ENCODE peak calls at places on chromosomes 3 and 15, in six cellular contexts. One of them, this sample, is unnamed.

GRCh38 chr3:45795509-45795881 is 841 bp downstream of the SLC6A20 start:
- DNase-seq in heart left ventricle: no peak
- DNase-seq in SK-N-MC: no peak
- DNase-seq in ELR: no peak
- DNase-seq in kidney tubule cell: no peak
- DNase-seq in heart right ventricle: no peak
- DNase-seq in this sample: no peak

GRCh38 chr15:52206446-52206845 is 15.3 kb upstream of the GNB5 start:
- DNase-seq in heart right ventricle: no peak
- DNase-seq in SK-N-MC: no peak
- DNase-seq in ELR: no peak
- DNase-seq in kidney tubule cell: no peak
- DNase-seq in heart left ventricle: no peak
- DNase-seq in this sample: no peak

GRCh38 chr3:12479919-12480425 is 4.3 kb upstream of the TSEN2 start:
- DNase-seq in heart right ventricle: peak
- DNase-seq in SK-N-MC: no peak
- DNase-seq in kidney tubule cell: peak
- DNase-seq in heart left ventricle: no peak
- DNase-seq in ELR: peak
- DNase-seq in this sample: peak

GRCh38 chr3:119322021-119322522 is 27.9 kb downstream of the ARHGAP31 start:
- DNase-seq in kidney tubule cell: peak
- DNase-seq in SK-N-MC: no peak
- DNase-seq in heart left ventricle: peak
- DNase-seq in heart right ventricle: no peak
- DNase-seq in ELR: peak
- DNase-seq in this sample: peak

GRCh38 chr15:25230442-25230841 is 208.4 kb downstream of the UBE3A start:
- DNase-seq in ELR: no peak
- DNase-seq in SK-N-MC: no peak
- DNase-seq in heart right ventricle: no peak
- DNase-seq in kidney tubule cell: no peak
- DNase-seq in heart left ventricle: no peak
- DNase-seq in this sample: no peak

GRCh38 chr3:108117245-108117644 is 26.4 kb upstream of the CD47 start:
- DNase-seq in kidney tubule cell: peak
- DNase-seq in heart right ventricle: no peak
- DNase-seq in heart left ventricle: no peak
- DNase-seq in ELR: peak
- DNase-seq in SK-N-MC: no peak
- DNase-seq in this sample: peak

GRCh38 chr3:182957676-182958075 is 22.7 kb downstream of the DCUN1D1 start:
- DNase-seq in ELR: no peak
- DNase-seq in heart right ventricle: no peak
- DNase-seq in kidney tubule cell: no peak
- DNase-seq in SK-N-MC: no peak
- DNase-seq in heart left ventricle: no peak
- DNase-seq in this sample: no peak

GRCh38 chr3:80350771-80351170 is 583.0 kb upstream of the ROBO1 start:
- DNase-seq in SK-N-MC: no peak
- DNase-seq in ELR: no peak
- DNase-seq in kidney tubule cell: no peak
- DNase-seq in heart left ventricle: no peak
- DNase-seq in heart right ventricle: no peak
- DNase-seq in this sample: no peak

GRCh38 chr15:90261811-90262210 is 3.7 kb upstream of the NGRN start:
- DNase-seq in heart right ventricle: no peak
- DNase-seq in heart left ventricle: no peak
- DNase-seq in SK-N-MC: no peak
- DNase-seq in ELR: peak
- DNase-seq in kidney tubule cell: peak
- DNase-seq in this sample: peak

GRCh38 chr3:29314727-29315088 is 33.8 kb downstream of the RBMS3 start:
- DNase-seq in ELR: no peak
- DNase-seq in kidney tubule cell: no peak
- DNase-seq in heart right ventricle: no peak
- DNase-seq in heart left ventricle: no peak
- DNase-seq in SK-N-MC: no peak
- DNase-seq in this sample: no peak

GRCh38 chr3:32143849-32144757 is 37.7 kb downstream of the GPD1L start:
- DNase-seq in heart right ventricle: no peak
- DNase-seq in ELR: peak
- DNase-seq in SK-N-MC: peak
- DNase-seq in kidney tubule cell: peak
- DNase-seq in heart left ventricle: no peak
- DNase-seq in this sample: peak

GRCh38 chr3:122890077-122890484 is 95.2 kb downstream of the SLC49A4 start:
- DNase-seq in ELR: peak
- DNase-seq in heart left ventricle: peak
- DNase-seq in SK-N-MC: no peak
- DNase-seq in kidney tubule cell: peak
- DNase-seq in heart right ventricle: peak
- DNase-seq in this sample: peak

GRCh38 chr3:43046583-43046982 is 59.3 kb downstream of the POMGNT2 start:
- DNase-seq in heart right ventricle: no peak
- DNase-seq in heart left ventricle: no peak
- DNase-seq in ELR: no peak
- DNase-seq in kidney tubule cell: no peak
- DNase-seq in SK-N-MC: no peak
- DNase-seq in this sample: no peak

GRCh38 chr15:55970286-55970685 is 23.1 kb downstream of the NEDD4 start:
- DNase-seq in heart right ventricle: no peak
- DNase-seq in SK-N-MC: no peak
- DNase-seq in heart left ventricle: no peak
- DNase-seq in kidney tubule cell: no peak
- DNase-seq in ELR: peak
- DNase-seq in this sample: no peak

GRCh38 chr15:91655891-91656290 is 197.6 kb upstream of the SLCO3A1 start:
- DNase-seq in ELR: no peak
- DNase-seq in SK-N-MC: no peak
- DNase-seq in heart left ventricle: no peak
- DNase-seq in heart right ventricle: no peak
- DNase-seq in kidney tubule cell: no peak
- DNase-seq in this sample: no peak

GRCh38 chr3:129207347-129207947 is 23.8 kb upstream of the CNBP start:
- DNase-seq in heart left ventricle: no peak
- DNase-seq in heart right ventricle: no peak
- DNase-seq in ELR: no peak
- DNase-seq in SK-N-MC: no peak
- DNase-seq in kidney tubule cell: no peak
- DNase-seq in this sample: no peak

GRCh38 chr3:25548836-25549235 is 115.9 kb downstream of the TOP2B start:
- DNase-seq in heart right ventricle: no peak
- DNase-seq in heart left ventricle: no peak
- DNase-seq in kidney tubule cell: peak
- DNase-seq in SK-N-MC: no peak
- DNase-seq in ELR: no peak
- DNase-seq in this sample: no peak

GRCh38 chr15:66706225-66706732 is 4.2 kb downstream of the SMAD6 start:
- DNase-seq in heart right ventricle: peak
- DNase-seq in ELR: no peak
- DNase-seq in heart left ventricle: peak
- DNase-seq in kidney tubule cell: peak
- DNase-seq in SK-N-MC: no peak
- DNase-seq in this sample: no peak

GRCh38 chr3:107431048-107431297 is 53.7 kb downstream of the CCDC54 start:
- DNase-seq in ELR: peak
- DNase-seq in kidney tubule cell: no peak
- DNase-seq in heart left ventricle: peak
- DNase-seq in SK-N-MC: no peak
- DNase-seq in heart right ventricle: no peak
- DNase-seq in this sample: no peak

GRCh38 chr15:98920091-98920880 is 87.3 kb downstream of the PGPEP1L start:
- DNase-seq in heart right ventricle: no peak
- DNase-seq in kidney tubule cell: no peak
- DNase-seq in ELR: no peak
- DNase-seq in SK-N-MC: no peak
- DNase-seq in heart left ventricle: no peak
- DNase-seq in this sample: no peak

GRCh38 chr15:92224843-92225242 is 168.8 kb upstream of the ST8SIA2 start:
- DNase-seq in heart left ventricle: no peak
- DNase-seq in kidney tubule cell: no peak
- DNase-seq in SK-N-MC: no peak
- DNase-seq in heart right ventricle: no peak
- DNase-seq in ELR: no peak
- DNase-seq in this sample: no peak

GRCh38 chr15:42863572-42864239 is 56.9 kb downstream of the TTBK2 start:
- DNase-seq in kidney tubule cell: no peak
- DNase-seq in SK-N-MC: no peak
- DNase-seq in heart right ventricle: no peak
- DNase-seq in heart left ventricle: no peak
- DNase-seq in ELR: no peak
- DNase-seq in this sample: peak

GRCh38 chr3:55434789-55435188 is 52.3 kb downstream of the WNT5A start:
- DNase-seq in ELR: peak
- DNase-seq in heart right ventricle: no peak
- DNase-seq in kidney tubule cell: peak
- DNase-seq in SK-N-MC: no peak
- DNase-seq in heart left ventricle: no peak
- DNase-seq in this sample: peak

GRCh38 chr15:70827721-70828120 is 26.2 kb downstream of the LARP6 start:
- DNase-seq in ELR: no peak
- DNase-seq in heart right ventricle: no peak
- DNase-seq in SK-N-MC: no peak
- DNase-seq in kidney tubule cell: no peak
- DNase-seq in heart left ventricle: no peak
- DNase-seq in this sample: no peak

GRCh38 chr3:101814835-101815234 is 34.5 kb upstream of the NFKBIZ start:
- DNase-seq in heart right ventricle: no peak
- DNase-seq in ELR: no peak
- DNase-seq in kidney tubule cell: no peak
- DNase-seq in SK-N-MC: no peak
- DNase-seq in heart left ventricle: no peak
- DNase-seq in this sample: no peak

GRCh38 chr3:8625991-8626390 is 18.6 kb downstream of the SSUH2 start:
- DNase-seq in SK-N-MC: no peak
- DNase-seq in heart left ventricle: no peak
- DNase-seq in heart right ventricle: no peak
- DNase-seq in ELR: peak
- DNase-seq in kidney tubule cell: peak
- DNase-seq in this sample: peak

GRCh38 chr3:129461022-129461421 is 21.0 kb downstream of the IFT122 start:
- DNase-seq in kidney tubule cell: no peak
- DNase-seq in ELR: peak
- DNase-seq in SK-N-MC: no peak
- DNase-seq in heart right ventricle: no peak
- DNase-seq in heart left ventricle: no peak
- DNase-seq in this sample: peak

GRCh38 chr15:69881760-69882159 is 216.0 kb downstream of the TLE3 start:
- DNase-seq in SK-N-MC: no peak
- DNase-seq in ELR: no peak
- DNase-seq in heart left ventricle: no peak
- DNase-seq in kidney tubule cell: peak
- DNase-seq in heart right ventricle: no peak
- DNase-seq in this sample: no peak

GRCh38 chr3:194133661-194134230 is 2.2 kb upstream of the HES1 start:
- DNase-seq in heart left ventricle: peak
- DNase-seq in heart right ventricle: peak
- DNase-seq in kidney tubule cell: peak
- DNase-seq in ELR: peak
- DNase-seq in SK-N-MC: no peak
- DNase-seq in this sample: peak

GRCh38 chr3:54966979-54967378 is 39.1 kb upstream of the LRTM1 start:
- DNase-seq in SK-N-MC: no peak
- DNase-seq in kidney tubule cell: no peak
- DNase-seq in ELR: no peak
- DNase-seq in heart left ventricle: no peak
- DNase-seq in heart right ventricle: no peak
- DNase-seq in this sample: no peak

GRCh38 chr15:86540840-86541467 is 461.3 kb downstream of the AGBL1 start:
- DNase-seq in ELR: no peak
- DNase-seq in kidney tubule cell: no peak
- DNase-seq in heart right ventricle: no peak
- DNase-seq in SK-N-MC: no peak
- DNase-seq in heart left ventricle: no peak
- DNase-seq in this sample: no peak

GRCh38 chr3:10949197-10949596 is 43.4 kb upstream of the SLC6A1 start:
- DNase-seq in ELR: no peak
- DNase-seq in kidney tubule cell: no peak
- DNase-seq in heart left ventricle: peak
- DNase-seq in heart right ventricle: no peak
- DNase-seq in SK-N-MC: no peak
- DNase-seq in this sample: no peak

GRCh38 chr3:133927543-133928066 is 31.9 kb upstream of the RAB6B start:
- DNase-seq in SK-N-MC: no peak
- DNase-seq in kidney tubule cell: peak
- DNase-seq in heart left ventricle: peak
- DNase-seq in ELR: peak
- DNase-seq in heart right ventricle: peak
- DNase-seq in this sample: peak